ENCODE peak calls at places on chromosomes 11 and 22, in four cellular contexts. D is mammary epithelial cell, N is GM23338, H is upper lobe of right lung. B is an unnamed sample.
A peak's percentile ranks its signal among the peaks of the same experiment; 100 is the strongest.

GRCh38 chr22:50605349-50606074 is 4.9 kb downstream of the MAPK8IP2 start:
- DNase-seq in D (no peak), N (no peak), H (no peak), B (no peak)

GRCh38 chr11:12017243-12017678 is 8.8 kb upstream of the DKK3 start:
- DNase-seq in D (peak; percentile 37), N (no peak), H (no peak), B (no peak)

GRCh38 chr22:25754527-25755202 is 12.7 kb downstream of the MYO18B start:
- DNase-seq in D (no peak), N (no peak), H (no peak), B (no peak)

GRCh38 chr11:67415501-67416304 is at the start of gene CARNS1:
- DNase-seq in D (no peak), N (peak; percentile 69), H (no peak), B (peak; percentile 87)

GRCh38 chr22:37484115-37485005 is 1.8 kb downstream of the MFNG start:
- DNase-seq in D (no peak), N (no peak), H (peak; percentile 91), B (no peak)

GRCh38 chr22:23565942-23566715 is 14.0 kb downstream of the IGLL1 start:
- DNase-seq in D (no peak), N (peak; percentile 35), H (no peak), B (peak; percentile 80)

GRCh38 chr11:66696186-66696585 is 18.5 kb upstream of the RBM4B start:
- DNase-seq in D (no peak), N (no peak), H (no peak), B (no peak)

GRCh38 chr11:85316967-85317366 is 310.2 kb downstream of the DLG2 start:
- DNase-seq in D (no peak), N (no peak), H (no peak), B (no peak)

GRCh38 chr11:67705264-67705663 is 30.8 kb upstream of the ALDH3B2 start:
- DNase-seq in D (no peak), N (no peak), H (no peak), B (no peak)

GRCh38 chr11:112655386-112655785 is 305.8 kb upstream of the NCAM1 start:
- DNase-seq in D (no peak), N (no peak), H (no peak), B (no peak)

GRCh38 chr22:37972527-37972926 is 11.8 kb downstream of the SOX10 start:
- DNase-seq in D (no peak), N (no peak), H (no peak), B (no peak)

GRCh38 chr11:43944761-43945311 is 2.4 kb downstream of the C11orf96 start:
- DNase-seq in D (peak; percentile 54), N (peak; percentile 78), H (peak; percentile 92), B (peak; percentile 93)

GRCh38 chr11:106030609-106031008 is 8.6 kb upstream of the MSANTD4 start:
- DNase-seq in D (no peak), N (no peak), H (no peak), B (no peak)

GRCh38 chr11:73729594-73730206 is 31.2 kb downstream of the RAB6A start:
- DNase-seq in D (no peak), N (peak; percentile 86), H (no peak), B (peak; percentile 85)

GRCh38 chr22:35299217-35299716 is 427 bp upstream of the TOM1 start:
- DNase-seq in D (no peak), N (no peak), H (no peak), B (no peak)

GRCh38 chr22:49429066-49429465 is 398.6 kb downstream of the BRD1 start:
- DNase-seq in D (no peak), N (no peak), H (no peak), B (no peak)

GRCh38 chr22:38348751-38349496 is 31.7 kb upstream of the CSNK1E start:
- DNase-seq in D (no peak), N (no peak), H (peak; percentile 53), B (peak; percentile 60)

GRCh38 chr11:27673979-27674663 is 26.1 kb downstream of the BDNF start:
- DNase-seq in D (peak; percentile 95), N (no peak), H (no peak), B (no peak)

GRCh38 chr11:12287009-12287373 is 90.4 kb upstream of the PARVA start:
- DNase-seq in D (peak; percentile 78), N (no peak), H (no peak), B (peak; percentile 80)

GRCh38 chr11:10666556-10666955 is 27.0 kb downstream of the IRAG1 start:
- DNase-seq in D (peak; percentile 19), N (no peak), H (no peak), B (no peak)

GRCh38 chr11:46119352-46120216 is 1.7 kb downstream of the PHF21A start:
- DNase-seq in D (peak; percentile 65), N (peak; percentile 60), H (peak; percentile 68), B (peak; percentile 72)

GRCh38 chr11:46116007-46116711 is 5.1 kb downstream of the PHF21A start:
- DNase-seq in D (no peak), N (no peak), H (no peak), B (no peak)

GRCh38 chr11:46119053-46119351 is 2.3 kb downstream of the PHF21A start:
- DNase-seq in D (no peak), N (no peak), H (no peak), B (no peak)

GRCh38 chr11:46120361-46120710 is 918 bp downstream of the PHF21A start:
- DNase-seq in D (no peak), N (no peak), H (peak; percentile 68), B (no peak)

GRCh38 chr11:46117842-46118241 is 3.4 kb downstream of the PHF21A start:
- DNase-seq in D (no peak), N (peak; percentile 66), H (no peak), B (no peak)
- H3K4me3 ChIP-seq in D (no peak overlapping the region), N (peak overlapping the region; percentile 78), H (peak overlapping the region; percentile 70), B (peak overlapping the region; percentile 81)

GRCh38 chr11:118857385-118857784 is 26.3 kb upstream of the CXCR5 start:
- DNase-seq in D (no peak), N (no peak), H (no peak), B (no peak)
- H3K4me1 ChIP-seq in D (no peaks in the 10 kb centered on the region), N (no peaks in the 10 kb centered on the region), H (no peaks in the 10 kb centered on the region), B (no peaks in the 10 kb centered on the region)

DNA sequence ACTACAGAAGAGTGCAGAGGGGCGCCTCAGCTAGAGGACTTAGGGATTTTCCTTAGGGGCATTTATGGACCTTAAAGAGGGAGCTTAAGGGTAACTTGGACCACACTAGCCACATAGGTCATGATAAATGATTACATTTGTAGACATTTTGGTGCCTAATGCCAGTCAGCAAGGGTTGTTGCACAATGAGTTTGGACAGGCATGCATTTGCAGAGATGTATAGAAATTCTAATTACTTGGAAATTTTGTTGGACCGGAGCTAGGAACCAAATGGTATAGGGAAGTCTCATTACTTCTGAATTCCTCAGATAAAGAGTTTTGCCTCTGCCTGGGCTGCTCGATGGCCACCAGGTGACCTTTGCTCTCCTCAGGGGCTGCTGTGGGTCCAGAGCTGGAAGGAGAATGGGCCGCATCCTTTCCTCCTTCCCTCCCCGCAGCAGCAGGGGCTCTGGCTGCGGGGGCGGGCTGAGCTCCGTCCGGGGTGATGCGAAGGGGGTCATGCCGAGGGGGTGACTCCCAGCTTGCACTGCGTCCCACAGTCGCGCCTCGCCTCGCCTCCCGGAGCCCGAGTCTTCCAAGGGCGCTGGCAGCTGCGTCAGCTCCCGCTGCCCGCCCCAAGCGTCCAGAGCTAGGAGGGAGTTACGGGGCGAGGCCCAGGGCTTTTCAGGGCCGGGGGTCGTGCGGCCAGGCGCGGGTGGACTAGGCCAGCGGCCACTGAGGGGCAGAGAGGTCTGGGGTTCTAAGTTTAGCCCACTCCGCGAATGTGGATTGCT is 20.2 kb upstream of the MALAT1 start:
- DNase-seq in D (no peak), N (no peak), H (peak; percentile 80), B (peak; percentile 76)
- TF ChIP-seq CTCF in D (no peak), N (no peak), H (no peak), B (peak; percentile 21)

GRCh38 chr11:60988658-60989057 is 17.2 kb downstream of the CD6 start:
- DNase-seq in D (no peak), N (no peak), H (no peak), B (no peak)

GRCh38 chr11:60989108-60989650 is 17.7 kb downstream of the CD6 start:
- DNase-seq in D (no peak), N (no peak), H (no peak), B (no peak)

GRCh38 chr11:60985501-60985900 is 14.0 kb downstream of the CD6 start:
- DNase-seq in D (no peak), N (no peak), H (no peak), B (peak; percentile 15)

GRCh38 chr11:60985991-60986915 is 14.8 kb downstream of the CD6 start:
- DNase-seq in D (peak; percentile 88), N (no peak), H (peak; percentile 79), B (peak; percentile 31)

GRCh38 chr11:60987577-60988277 is 16.2 kb downstream of the CD6 start:
- DNase-seq in D (no peak), N (no peak), H (no peak), B (peak; percentile 8)
- H3K4me3 ChIP-seq in D (no peak overlapping the region), N (no peak overlapping the region), H (no peak overlapping the region), B (no peak overlapping the region)

GRCh38 chr11:7523416-7524210 is 9.8 kb downstream of the PPFIBP2 start:
- DNase-seq in D (no peak), N (no peak), H (no peak), B (no peak)

GRCh38 chr11:7520011-7520942 is 6.5 kb downstream of the PPFIBP2 start:
- DNase-seq in D (no peak), N (no peak), H (no peak), B (no peak)

GRCh38 chr11:7522106-7522505 is 8.3 kb downstream of the PPFIBP2 start:
- DNase-seq in D (no peak), N (no peak), H (no peak), B (no peak)

GRCh38 chr11:7520981-7521487 is 7.2 kb downstream of the PPFIBP2 start:
- DNase-seq in D (no peak), N (no peak), H (no peak), B (no peak)

GRCh38 chr11:7522546-7522945 is 8.7 kb downstream of the PPFIBP2 start:
- DNase-seq in D (no peak), N (no peak), H (no peak), B (no peak)
- H3K4me1 ChIP-seq in D (no peaks in the 10 kb centered on the region), N (no peaks in the 10 kb centered on the region), H (peaks cover 16% of the 10 kb centered on the region), B (peaks cover 7% of the 10 kb centered on the region)

DNA sequence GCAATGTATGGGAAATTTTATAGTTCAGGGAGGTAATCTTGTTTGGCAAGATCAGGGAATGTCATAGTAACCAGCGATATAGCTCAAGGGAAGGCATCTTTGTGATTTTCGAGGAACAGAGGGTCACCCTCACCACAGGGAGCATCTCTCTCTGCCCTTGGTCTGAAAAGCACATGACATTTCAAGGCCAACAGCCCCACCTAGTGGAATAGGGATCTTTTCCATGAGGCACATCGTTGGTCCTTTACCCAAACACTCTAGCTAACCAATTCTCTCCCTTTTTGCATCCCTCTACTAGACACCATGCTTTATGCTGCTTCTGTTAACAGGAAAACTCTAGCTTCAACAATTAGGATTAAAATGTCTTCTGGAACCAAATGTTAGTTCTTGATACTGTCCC is 179.0 kb downstream of the GRM5 start:
- DNase-seq in D (peak; percentile 51), N (peak; percentile 84), H (no peak), B (peak; percentile 75)
- TF ChIP-seq CTCF in D (peak; percentile 42), N (peak; percentile 85), H (no peak), B (peak; percentile 75)

B was measured in endodermal cell.